ENCODE peak calls at places on chromosome 7, in nine cellular contexts. R is prostate gland, Y is left cardiac atrium, V is GDM1, F is GM12891, H is germinal center, G is NCI-H345, Q is EL, A is NCI-H2029. C is an unnamed sample.

GRCh38 chr7:20794676-20795075 is 8.0 kb upstream of the SP8 start:
- DNase-seq in R (no peak), Y (no peak), V (no peak), F (no peak), H (no peak), G (peak; percentile 32), Q (no peak), A (no peak), C (no peak)

GRCh38 chr7:21077602-21078001 is 290.9 kb upstream of the SP8 start:
- DNase-seq in R (no peak), Y (no peak), V (no peak), F (no peak), H (no peak), G (no peak), Q (no peak), A (no peak), C (no peak)

GRCh38 chr7:85426487-85426960 is 239.7 kb upstream of the SEMA3D start:
- DNase-seq in R (no peak), Y (no peak), V (no peak), F (no peak), H (no peak), G (no peak), Q (peak; percentile 35), A (no peak), C (peak; percentile 17)

GRCh38 chr7:125125315-125125714 is 195.7 kb upstream of the POT1 start:
- DNase-seq in R (no peak), Y (no peak), V (no peak), F (no peak), H (no peak), G (no peak), Q (no peak), A (no peak), C (no peak)

GRCh38 chr7:33903770-33904679 is 1.3 kb upstream of the BMPER start:
- DNase-seq in R (no peak), Y (peak; percentile 68), V (no peak), F (peak; percentile 13), H (peak; percentile 12), G (peak; percentile 32), Q (peak; percentile 82), A (no peak), C (peak; percentile 66)

GRCh38 chr7:150368884-150369739 is 490 bp downstream of the REPIN1 start:
- DNase-seq in R (peak; percentile 45), Y (peak; percentile 80), V (peak; percentile 19), F (peak; percentile 62), H (peak; percentile 69), G (peak; percentile 58), Q (peak; percentile 75), A (peak; percentile 50), C (peak; percentile 87)

GRCh38 chr7:96737545-96738050 is 28.0 kb upstream of the SEM1 start:
- DNase-seq in R (no peak), Y (no peak), V (no peak), F (no peak), H (no peak), G (no peak), Q (no peak), A (no peak), C (no peak)

GRCh38 chr7:99677013-99677412 is 2.8 kb downstream of the CYP3A5 start:
- DNase-seq in R (no peak), Y (no peak), V (no peak), F (no peak), H (no peak), G (no peak), Q (no peak), A (no peak), C (no peak)

GRCh38 chr7:138954545-138955475 is 26.4 kb downstream of the KIAA1549 start:
- DNase-seq in R (no peak), Y (no peak), V (no peak), F (no peak), H (no peak), G (no peak), Q (no peak), A (no peak), C (no peak)

GRCh38 chr7:97845622-97846203 is 26.5 kb downstream of the ASNS start:
- DNase-seq in R (no peak), Y (no peak), V (no peak), F (no peak), H (peak; percentile 14), G (peak; percentile 31), Q (peak; percentile 13), A (no peak), C (peak; percentile 43)

GRCh38 chr7:116524609-116525297 is at the start of gene CAV1:
- DNase-seq in R (peak; percentile 75), Y (peak; percentile 91), V (no peak), F (no peak), H (peak; percentile 44), G (peak; percentile 77), Q (peak; percentile 98), A (peak; percentile 5), C (peak; percentile 96)

GRCh38 chr7:92832623-92833023 is 3.8 kb downstream of the CDK6 start:
- DNase-seq in R (no peak), Y (no peak), V (no peak), F (no peak), H (no peak), G (no peak), Q (no peak), A (no peak), C (peak; percentile 47)

GRCh38 chr7:80623465-80624252 is 14.8 kb upstream of the CD36 start:
- DNase-seq in R (no peak), Y (no peak), V (no peak), F (no peak), H (no peak), G (no peak), Q (no peak), A (no peak), C (peak; percentile 29)

GRCh38 chr7:26348234-26348851 is 56.7 kb downstream of the SNX10 start:
- DNase-seq in R (no peak), Y (no peak), V (no peak), F (no peak), H (no peak), G (no peak), Q (no peak), A (no peak), C (no peak)

GRCh38 chr7:80499350-80499955 is 12.4 kb downstream of the GNAT3 start:
- DNase-seq in R (no peak), Y (peak; percentile 36), V (no peak), F (no peak), H (no peak), G (no peak), Q (peak; percentile 95), A (no peak), C (peak; percentile 89)

GRCh38 chr7:5692112-5692844 is 89.2 kb downstream of the RNF216 start:
- DNase-seq in R (peak; percentile 40), Y (peak; percentile 91), V (no peak), F (no peak), H (no peak), G (no peak), Q (peak; percentile 96), A (no peak), C (peak; percentile 91)

GRCh38 chr7:134954197-134955082 is 31.9 kb upstream of the AGBL3 start:
- DNase-seq in R (no peak), Y (no peak), V (peak; percentile 1), F (no peak), H (peak; percentile 7), G (peak; percentile 32), Q (peak; percentile 41), A (peak; percentile 20), C (no peak)

GRCh38 chr7:3010161-3010560 is 33.5 kb downstream of the CARD11 start:
- DNase-seq in R (no peak), Y (no peak), V (no peak), F (no peak), H (no peak), G (no peak), Q (no peak), A (no peak), C (no peak)

GRCh38 chr7:21828846-21829245 is 116.9 kb downstream of the CDCA7L start:
- DNase-seq in R (no peak), Y (no peak), V (no peak), F (no peak), H (no peak), G (no peak), Q (no peak), A (no peak), C (no peak)

GRCh38 chr7:41445951-41446350 is 256.9 kb downstream of the INHBA start:
- DNase-seq in R (no peak), Y (no peak), V (no peak), F (no peak), H (no peak), G (no peak), Q (no peak), A (no peak), C (no peak)

GRCh38 chr7:151381333-151382078 is 28.3 kb downstream of the WDR86 start:
- DNase-seq in R (no peak), Y (no peak), V (no peak), F (peak; percentile 73), H (peak; percentile 87), G (peak; percentile 37), Q (no peak), A (peak; percentile 11), C (no peak)

GRCh38 chr7:135770139-135770710 is 21.6 kb upstream of the FAM180A start:
- DNase-seq in R (no peak), Y (no peak), V (no peak), F (no peak), H (no peak), G (no peak), Q (no peak), A (no peak), C (no peak)

GRCh38 chr7:123024989-123025758 is 29.7 kb upstream of the TAS2R16 start:
- DNase-seq in R (no peak), Y (no peak), V (no peak), F (no peak), H (no peak), G (no peak), Q (peak; percentile 2), A (no peak), C (peak; percentile 69)

GRCh38 chr7:95859434-95859833 is 87.1 kb downstream of the DYNC1I1 start:
- DNase-seq in R (no peak), Y (no peak), V (no peak), F (no peak), H (no peak), G (no peak), Q (peak; percentile 87), A (no peak), C (peak; percentile 95)

GRCh38 chr7:55775051-55775420 is 87.5 kb downstream of the SEPTIN14 start:
- DNase-seq in R (no peak), Y (no peak), V (no peak), F (no peak), H (no peak), G (no peak), Q (no peak), A (no peak), C (no peak)

GRCh38 chr7:1291040-1291689 is 58.5 kb downstream of the UNCX start:
- DNase-seq in R (no peak), Y (no peak), V (no peak), F (no peak), H (no peak), G (no peak), Q (no peak), A (no peak), C (no peak)

GRCh38 chr7:45457591-45457990 is 116.6 kb upstream of the ADCY1 start:
- DNase-seq in R (no peak), Y (no peak), V (no peak), F (no peak), H (no peak), G (peak; percentile 97), Q (no peak), A (peak; percentile 86), C (no peak)

GRCh38 chr7:82098410-82098809 is 328.6 kb upstream of the HGF start:
- DNase-seq in R (no peak), Y (no peak), V (no peak), F (no peak), H (no peak), G (no peak), Q (no peak), A (no peak), C (no peak)

GRCh38 chr7:38870147-38870546 is 38.8 kb downstream of the VPS41 start:
- DNase-seq in R (no peak), Y (no peak), V (no peak), F (no peak), H (no peak), G (no peak), Q (no peak), A (no peak), C (no peak)

GRCh38 chr7:138495485-138495884 is 35.4 kb downstream of the TRIM24 start:
- DNase-seq in R (no peak), Y (no peak), V (no peak), F (no peak), H (no peak), G (no peak), Q (no peak), A (no peak), C (no peak)

GRCh38 chr7:158705234-158705890 is 758 bp upstream of the NCAPG2 start:
- DNase-seq in R (no peak), Y (no peak), V (no peak), F (no peak), H (no peak), G (peak; percentile 66), Q (peak; percentile 27), A (no peak), C (no peak)